ENCODE peak calls at places on chromosome 4, in eight cellular contexts. One of them, this sample, is unnamed.

GRCh38 chr4:102169345-102169744 is 175.9 kb downstream of the SLC39A8 start:
- DNase-seq in keratinocyte: no peak
- DNase-seq in GM12865: no peak
- DNase-seq in upper lobe of right lung: no peak
- DNase-seq in psoas muscle: no peak
- DNase-seq in cardiac muscle cell: peak; percentile 65
- DNase-seq in esophagus squamous epithelium: no peak
- DNase-seq in tibial nerve: no peak
- DNase-seq in this sample: no peak

GRCh38 chr4:137621056-137621455 is 88.8 kb upstream of the PCDH18 start:
- DNase-seq in cardiac muscle cell: no peak
- DNase-seq in esophagus squamous epithelium: no peak
- DNase-seq in keratinocyte: no peak
- DNase-seq in upper lobe of right lung: no peak
- DNase-seq in psoas muscle: no peak
- DNase-seq in GM12865: no peak
- DNase-seq in tibial nerve: no peak
- DNase-seq in this sample: no peak

GRCh38 chr4:54941994-54942552 is 183.3 kb downstream of the KDR start:
- DNase-seq in cardiac muscle cell: peak; percentile 10
- DNase-seq in upper lobe of right lung: no peak
- DNase-seq in tibial nerve: no peak
- DNase-seq in GM12865: peak; percentile 38
- DNase-seq in esophagus squamous epithelium: no peak
- DNase-seq in keratinocyte: no peak
- DNase-seq in psoas muscle: peak; percentile 16
- DNase-seq in this sample: no peak

GRCh38 chr4:172311682-172312081 is 498.5 kb downstream of the GALNTL6 start:
- DNase-seq in psoas muscle: no peak
- DNase-seq in keratinocyte: no peak
- DNase-seq in esophagus squamous epithelium: no peak
- DNase-seq in GM12865: no peak
- DNase-seq in cardiac muscle cell: no peak
- DNase-seq in upper lobe of right lung: no peak
- DNase-seq in tibial nerve: no peak
- DNase-seq in this sample: no peak

GRCh38 chr4:64248151-64248550 is 161.1 kb downstream of the TECRL start:
- DNase-seq in esophagus squamous epithelium: no peak
- DNase-seq in tibial nerve: no peak
- DNase-seq in GM12865: no peak
- DNase-seq in upper lobe of right lung: no peak
- DNase-seq in psoas muscle: no peak
- DNase-seq in keratinocyte: no peak
- DNase-seq in cardiac muscle cell: no peak
- DNase-seq in this sample: no peak

GRCh38 chr4:113574636-113575103 is 186.9 kb downstream of the CAMK2D start:
- DNase-seq in GM12865: no peak
- DNase-seq in upper lobe of right lung: no peak
- DNase-seq in cardiac muscle cell: no peak
- DNase-seq in tibial nerve: no peak
- DNase-seq in esophagus squamous epithelium: no peak
- DNase-seq in keratinocyte: no peak
- DNase-seq in psoas muscle: no peak
- DNase-seq in this sample: no peak

GRCh38 chr4:121070696-121071639 is 1.4 kb downstream of the NDNF start:
- DNase-seq in psoas muscle: peak; percentile 47
- DNase-seq in upper lobe of right lung: peak; percentile 82
- DNase-seq in keratinocyte: no peak
- DNase-seq in GM12865: no peak
- DNase-seq in tibial nerve: peak; percentile 15
- DNase-seq in esophagus squamous epithelium: no peak
- DNase-seq in cardiac muscle cell: peak; percentile 67
- DNase-seq in this sample: no peak

GRCh38 chr4:175536852-175537453 is 275.1 kb downstream of the GPM6A start:
- DNase-seq in cardiac muscle cell: peak; percentile 52
- DNase-seq in GM12865: peak; percentile 53
- DNase-seq in esophagus squamous epithelium: no peak
- DNase-seq in keratinocyte: peak; percentile 1
- DNase-seq in upper lobe of right lung: no peak
- DNase-seq in tibial nerve: no peak
- DNase-seq in psoas muscle: no peak
- DNase-seq in this sample: peak; percentile 46

GRCh38 chr4:153647975-153648374 is 36.1 kb upstream of the TLR2 start:
- DNase-seq in upper lobe of right lung: no peak
- DNase-seq in GM12865: no peak
- DNase-seq in psoas muscle: no peak
- DNase-seq in cardiac muscle cell: no peak
- DNase-seq in esophagus squamous epithelium: no peak
- DNase-seq in keratinocyte: no peak
- DNase-seq in tibial nerve: no peak
- DNase-seq in this sample: no peak

GRCh38 chr4:22962186-22962786 is 269.5 kb downstream of the GBA3 start:
- DNase-seq in cardiac muscle cell: peak; percentile 49
- DNase-seq in GM12865: peak; percentile 1
- DNase-seq in esophagus squamous epithelium: no peak
- DNase-seq in psoas muscle: no peak
- DNase-seq in keratinocyte: no peak
- DNase-seq in upper lobe of right lung: no peak
- DNase-seq in tibial nerve: no peak
- DNase-seq in this sample: no peak

GRCh38 chr4:14234330-14234729 is 606.8 kb upstream of the BOD1L1 start:
- DNase-seq in esophagus squamous epithelium: no peak
- DNase-seq in tibial nerve: no peak
- DNase-seq in GM12865: no peak
- DNase-seq in keratinocyte: peak; percentile 25
- DNase-seq in upper lobe of right lung: no peak
- DNase-seq in psoas muscle: no peak
- DNase-seq in cardiac muscle cell: no peak
- DNase-seq in this sample: no peak

GRCh38 chr4:104616401-104616820 is 121.7 kb upstream of the CXXC4 start:
- DNase-seq in keratinocyte: no peak
- DNase-seq in upper lobe of right lung: no peak
- DNase-seq in cardiac muscle cell: peak; percentile 79
- DNase-seq in esophagus squamous epithelium: no peak
- DNase-seq in psoas muscle: no peak
- DNase-seq in GM12865: no peak
- DNase-seq in tibial nerve: no peak
- DNase-seq in this sample: no peak

GRCh38 chr4:118834960-118835895 is 698 bp downstream of the SEC24D start:
- DNase-seq in GM12865: peak; percentile 91
- DNase-seq in psoas muscle: peak; percentile 65
- DNase-seq in esophagus squamous epithelium: peak; percentile 31
- DNase-seq in upper lobe of right lung: peak; percentile 74
- DNase-seq in tibial nerve: peak; percentile 43
- DNase-seq in cardiac muscle cell: peak; percentile 82
- DNase-seq in keratinocyte: peak; percentile 36
- DNase-seq in this sample: peak; percentile 80

GRCh38 chr4:48896845-48897244 is 9.7 kb downstream of the OCIAD2 start:
- DNase-seq in psoas muscle: no peak
- DNase-seq in upper lobe of right lung: no peak
- DNase-seq in GM12865: no peak
- DNase-seq in cardiac muscle cell: no peak
- DNase-seq in keratinocyte: no peak
- DNase-seq in esophagus squamous epithelium: no peak
- DNase-seq in tibial nerve: no peak
- DNase-seq in this sample: no peak

GRCh38 chr4:92012899-92013867 is 290.6 kb upstream of the GRID2 start:
- DNase-seq in esophagus squamous epithelium: no peak
- DNase-seq in upper lobe of right lung: no peak
- DNase-seq in GM12865: no peak
- DNase-seq in cardiac muscle cell: peak; percentile 1
- DNase-seq in keratinocyte: no peak
- DNase-seq in tibial nerve: no peak
- DNase-seq in psoas muscle: no peak
- DNase-seq in this sample: no peak

GRCh38 chr4:158161561-158162354 is 11.1 kb downstream of the GASK1B start:
- DNase-seq in esophagus squamous epithelium: no peak
- DNase-seq in keratinocyte: no peak
- DNase-seq in upper lobe of right lung: no peak
- DNase-seq in cardiac muscle cell: no peak
- DNase-seq in tibial nerve: no peak
- DNase-seq in GM12865: no peak
- DNase-seq in psoas muscle: peak; percentile 25
- DNase-seq in this sample: no peak

GRCh38 chr4:20251796-20252655 is at the start of gene SLIT2:
- DNase-seq in upper lobe of right lung: peak; percentile 88
- DNase-seq in esophagus squamous epithelium: no peak
- DNase-seq in cardiac muscle cell: peak; percentile 94
- DNase-seq in keratinocyte: no peak
- DNase-seq in tibial nerve: peak; percentile 83
- DNase-seq in psoas muscle: peak; percentile 83
- DNase-seq in GM12865: peak; percentile 48
- DNase-seq in this sample: no peak

GRCh38 chr4:153207561-153207960 is 3.3 kb downstream of the TRIM2 start:
- DNase-seq in upper lobe of right lung: no peak
- DNase-seq in tibial nerve: no peak
- DNase-seq in cardiac muscle cell: peak; percentile 62
- DNase-seq in keratinocyte: no peak
- DNase-seq in esophagus squamous epithelium: no peak
- DNase-seq in GM12865: no peak
- DNase-seq in psoas muscle: peak; percentile 33
- DNase-seq in this sample: no peak

GRCh38 chr4:85905761-85906160 is 430.8 kb downstream of the ARHGAP24 start:
- DNase-seq in esophagus squamous epithelium: no peak
- DNase-seq in psoas muscle: no peak
- DNase-seq in keratinocyte: no peak
- DNase-seq in GM12865: no peak
- DNase-seq in tibial nerve: no peak
- DNase-seq in cardiac muscle cell: no peak
- DNase-seq in upper lobe of right lung: no peak
- DNase-seq in this sample: no peak

GRCh38 chr4:92198711-92199110 is 105.1 kb upstream of the GRID2 start:
- DNase-seq in upper lobe of right lung: no peak
- DNase-seq in tibial nerve: no peak
- DNase-seq in esophagus squamous epithelium: no peak
- DNase-seq in GM12865: no peak
- DNase-seq in keratinocyte: no peak
- DNase-seq in psoas muscle: no peak
- DNase-seq in cardiac muscle cell: no peak
- DNase-seq in this sample: no peak

DNA sequence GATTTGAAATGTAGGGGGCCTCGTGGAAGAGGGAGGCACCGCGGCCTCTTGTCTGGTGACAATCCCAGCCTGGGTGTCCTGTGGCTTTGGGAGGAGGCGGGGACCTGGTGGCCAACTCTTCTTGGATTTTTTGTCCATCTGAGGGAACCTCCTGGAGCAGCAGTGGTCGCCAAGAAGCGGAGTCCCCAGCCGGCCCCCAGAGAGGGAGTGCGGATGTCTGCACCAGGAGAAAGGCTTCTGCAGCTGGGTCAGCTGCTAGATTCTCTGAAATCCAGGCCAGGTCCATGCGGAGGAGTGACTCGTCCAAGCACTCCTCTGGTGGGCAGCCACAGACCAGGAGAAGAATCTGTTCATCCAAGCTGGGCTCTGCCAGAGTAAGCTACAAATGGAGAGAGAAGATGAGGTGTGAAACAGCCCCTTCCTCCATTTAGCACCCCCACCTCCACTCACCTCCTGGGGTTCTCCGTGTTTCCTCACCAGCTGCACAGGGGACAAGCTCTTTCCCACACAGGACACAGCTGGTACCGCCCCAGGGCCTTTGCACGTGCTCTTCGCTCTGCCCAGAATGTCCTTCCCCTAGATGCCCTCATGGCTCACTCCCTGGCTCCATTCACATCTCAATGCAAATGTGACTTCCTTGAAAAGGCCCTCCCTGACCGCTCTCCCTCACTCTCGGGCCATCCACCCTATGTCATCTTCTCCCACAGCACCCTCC is 27.6 kb downstream of the C4orf50 start:
- DNase-seq in esophagus squamous epithelium: no peak
- DNase-seq in GM12865: no peak
- DNase-seq in keratinocyte: no peak
- DNase-seq in upper lobe of right lung: peak; percentile 45
- DNase-seq in cardiac muscle cell: no peak
- DNase-seq in tibial nerve: no peak
- DNase-seq in psoas muscle: no peak
- DNase-seq in this sample: no peak
- H3K4me3 ChIP-seq in esophagus squamous epithelium: no peak overlapping the region
- H3K4me3 ChIP-seq in GM12865: no peak overlapping the region
- H3K4me3 ChIP-seq in keratinocyte: no peak overlapping the region
- H3K4me3 ChIP-seq in upper lobe of right lung: no peak overlapping the region
- H3K4me3 ChIP-seq in cardiac muscle cell: no peak overlapping the region
- H3K4me3 ChIP-seq in tibial nerve: no peak overlapping the region
- H3K4me3 ChIP-seq in psoas muscle: no peak overlapping the region
- H3K4me3 ChIP-seq in this sample: no peak overlapping the region

GRCh38 chr4:32778938-32779337 is 2058.8 kb downstream of the PCDH7 start:
- DNase-seq in cardiac muscle cell: no peak
- DNase-seq in psoas muscle: no peak
- DNase-seq in upper lobe of right lung: no peak
- DNase-seq in esophagus squamous epithelium: no peak
- DNase-seq in GM12865: no peak
- DNase-seq in keratinocyte: no peak
- DNase-seq in tibial nerve: no peak
- DNase-seq in this sample: no peak

GRCh38 chr4:32778025-32778424 is 2057.9 kb downstream of the PCDH7 start:
- DNase-seq in upper lobe of right lung: no peak
- DNase-seq in psoas muscle: no peak
- DNase-seq in keratinocyte: no peak
- DNase-seq in tibial nerve: no peak
- DNase-seq in cardiac muscle cell: no peak
- DNase-seq in GM12865: no peak
- DNase-seq in esophagus squamous epithelium: no peak
- DNase-seq in this sample: no peak

GRCh38 chr4:32776435-32777203 is 2056.4 kb downstream of the PCDH7 start:
- DNase-seq in keratinocyte: no peak
- DNase-seq in esophagus squamous epithelium: no peak
- DNase-seq in GM12865: no peak
- DNase-seq in psoas muscle: no peak
- DNase-seq in tibial nerve: no peak
- DNase-seq in cardiac muscle cell: no peak
- DNase-seq in upper lobe of right lung: no peak
- DNase-seq in this sample: no peak

GRCh38 chr4:32775049-32775448 is 2054.9 kb downstream of the PCDH7 start:
- DNase-seq in cardiac muscle cell: peak; percentile 50
- DNase-seq in upper lobe of right lung: no peak
- DNase-seq in keratinocyte: no peak
- DNase-seq in psoas muscle: no peak
- DNase-seq in esophagus squamous epithelium: no peak
- DNase-seq in tibial nerve: no peak
- DNase-seq in GM12865: no peak
- DNase-seq in this sample: no peak
- TF ChIP-seq CTCF in cardiac muscle cell: peak; percentile 19
- TF ChIP-seq CTCF in upper lobe of right lung: peak; percentile 47
- TF ChIP-seq CTCF in keratinocyte: peak; percentile 19
- TF ChIP-seq CTCF in psoas muscle: no peak
- TF ChIP-seq CTCF in esophagus squamous epithelium: no peak
- TF ChIP-seq CTCF in tibial nerve: no peak
- TF ChIP-seq CTCF in GM12865: no peak
- TF ChIP-seq CTCF in this sample: no peak

GRCh38 chr4:110638347-110638746 is 15.5 kb upstream of the PITX2 start:
- DNase-seq in GM12865: no peak
- DNase-seq in upper lobe of right lung: no peak
- DNase-seq in psoas muscle: no peak
- DNase-seq in esophagus squamous epithelium: no peak
- DNase-seq in cardiac muscle cell: no peak
- DNase-seq in keratinocyte: no peak
- DNase-seq in tibial nerve: no peak
- DNase-seq in this sample: no peak
- H3K4me3 ChIP-seq in GM12865: no peak overlapping the region
- H3K4me3 ChIP-seq in upper lobe of right lung: no peak overlapping the region
- H3K4me3 ChIP-seq in psoas muscle: no peak overlapping the region
- H3K4me3 ChIP-seq in esophagus squamous epithelium: no peak overlapping the region
- H3K4me3 ChIP-seq in cardiac muscle cell: no peak overlapping the region
- H3K4me3 ChIP-seq in keratinocyte: no peak overlapping the region
- H3K4me3 ChIP-seq in tibial nerve: no peak overlapping the region
- H3K4me3 ChIP-seq in this sample: no peak overlapping the region

GRCh38 chr4:76279462-76279861 is 27.1 kb upstream of the STBD1 start:
- DNase-seq in keratinocyte: no peak
- DNase-seq in upper lobe of right lung: no peak
- DNase-seq in esophagus squamous epithelium: no peak
- DNase-seq in tibial nerve: no peak
- DNase-seq in GM12865: peak; percentile 28
- DNase-seq in psoas muscle: no peak
- DNase-seq in cardiac muscle cell: no peak
- DNase-seq in this sample: no peak
- TF ChIP-seq CTCF in keratinocyte: no peak
- TF ChIP-seq CTCF in upper lobe of right lung: peak; percentile 10
- TF ChIP-seq CTCF in esophagus squamous epithelium: no peak
- TF ChIP-seq CTCF in tibial nerve: no peak
- TF ChIP-seq CTCF in GM12865: peak; percentile 0
- TF ChIP-seq CTCF in psoas muscle: no peak
- TF ChIP-seq CTCF in cardiac muscle cell: no peak
- TF ChIP-seq CTCF in this sample: no peak

This sample was measured in AG09309.